ENCODE peak calls at places on chromosomes 3 and 15, in nine cellular contexts. U, V, A, B, J, I, M, O and F are unnamed samples.

GRCh38 chr3:65425880-65426279 is 612.8 kb downstream of the MAGI1 start:
- DNase-seq in U (no peak), O (no peak), I (no peak), M (no peak), B (no peak), V (no peak), J (no peak), A (peak; percentile 36), F (peak; percentile 1)

GRCh38 chr15:73859236-73859635 is 14.1 kb upstream of the TBC1D21 start:
- DNase-seq in O (no peak), U (no peak), M (no peak), V (no peak), B (no peak), A (no peak), I (no peak), J (no peak), F (no peak)

GRCh38 chr15:47794266-47794914 is 77.1 kb downstream of the SEMA6D start:
- DNase-seq in A (peak; percentile 51), U (no peak), I (no peak), M (no peak), J (no peak), O (no peak), V (no peak), B (no peak), F (no peak)

GRCh38 chr15:100959066-100960050 is 40.2 kb downstream of the LRRK1 start:
- DNase-seq in A (no peak), O (no peak), U (no peak), V (no peak), M (no peak), J (no peak), B (peak; percentile 78), I (no peak), F (no peak)

GRCh38 chr3:45021524-45021923 is 4.6 kb upstream of the CLEC3B start:
- DNase-seq in M (no peak), O (peak; percentile 76), A (no peak), B (no peak), U (no peak), V (no peak), I (no peak), J (no peak), F (no peak)

GRCh38 chr15:35751421-35752133 is 205.6 kb upstream of the DPH6 start:
- DNase-seq in B (no peak), M (peak; percentile 36), J (peak; percentile 67), V (peak; percentile 42), O (peak; percentile 72), A (peak; percentile 75), I (peak; percentile 68), U (peak; percentile 67), F (peak; percentile 41)

GRCh38 chr3:38004415-38005075 is 14.0 kb downstream of the VILL start:
- DNase-seq in J (no peak), V (peak; percentile 57), U (peak; percentile 83), A (peak; percentile 80), O (peak; percentile 78), I (peak; percentile 54), M (peak; percentile 84), B (peak; percentile 83), F (peak; percentile 84)

GRCh38 chr3:59056706-59057105 is 6.9 kb upstream of the CFAP20DC start:
- DNase-seq in M (no peak), J (peak; percentile 7), B (no peak), O (no peak), V (no peak), U (no peak), I (no peak), A (peak; percentile 4), F (no peak)

GRCh38 chr3:138227650-138228049 is 40.5 kb downstream of the ARMC8 start:
- DNase-seq in V (no peak), M (no peak), A (no peak), O (no peak), B (no peak), J (no peak), U (no peak), I (no peak), F (no peak)

GRCh38 chr3:126606021-126606420 is 47.3 kb upstream of the C3orf22 start:
- DNase-seq in V (no peak), U (no peak), O (no peak), A (no peak), B (no peak), J (no peak), I (no peak), M (no peak), F (no peak)

GRCh38 chr3:57151021-57151449 is 14.1 kb downstream of the IL17RD start:
- DNase-seq in A (no peak), M (no peak), I (no peak), U (no peak), V (no peak), O (no peak), J (peak; percentile 38), B (no peak), F (no peak)

GRCh38 chr3:107684431-107684925 is 161.7 kb downstream of the BBX start:
- DNase-seq in O (no peak), B (no peak), U (no peak), J (no peak), A (no peak), I (no peak), V (no peak), M (no peak), F (no peak)

DNA sequence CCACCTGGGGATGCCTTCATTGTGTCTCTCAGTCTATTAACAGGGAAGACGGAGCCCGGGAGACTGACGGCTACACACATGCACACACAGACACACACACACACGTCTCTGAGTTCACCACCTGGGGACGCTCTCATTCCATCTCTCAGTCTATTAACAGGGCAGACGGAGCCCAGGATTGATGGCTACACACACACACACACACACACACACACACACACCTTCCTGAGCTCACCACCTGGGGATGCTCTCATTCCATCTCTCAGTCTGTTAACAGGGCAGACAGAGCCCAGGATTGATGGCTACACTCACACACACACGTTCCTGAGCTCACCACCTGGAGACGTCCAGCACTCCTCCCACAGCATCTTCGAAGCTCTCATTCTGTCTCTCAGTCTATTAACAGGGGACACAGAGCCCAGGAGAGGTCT is 143.9 kb downstream of the OR4M2 start:
- DNase-seq in A (no peak), U (no peak), V (no peak), J (no peak), M (peak; percentile 16), B (peak; percentile 56), I (no peak), O (no peak), F (no peak)
- TF ChIP-seq CTCF in A (no peak), U (no peak), V (no peak), J (no peak), M (no peak), B (no peak), I (no peak), O (no peak), F (no peak)

DNA sequence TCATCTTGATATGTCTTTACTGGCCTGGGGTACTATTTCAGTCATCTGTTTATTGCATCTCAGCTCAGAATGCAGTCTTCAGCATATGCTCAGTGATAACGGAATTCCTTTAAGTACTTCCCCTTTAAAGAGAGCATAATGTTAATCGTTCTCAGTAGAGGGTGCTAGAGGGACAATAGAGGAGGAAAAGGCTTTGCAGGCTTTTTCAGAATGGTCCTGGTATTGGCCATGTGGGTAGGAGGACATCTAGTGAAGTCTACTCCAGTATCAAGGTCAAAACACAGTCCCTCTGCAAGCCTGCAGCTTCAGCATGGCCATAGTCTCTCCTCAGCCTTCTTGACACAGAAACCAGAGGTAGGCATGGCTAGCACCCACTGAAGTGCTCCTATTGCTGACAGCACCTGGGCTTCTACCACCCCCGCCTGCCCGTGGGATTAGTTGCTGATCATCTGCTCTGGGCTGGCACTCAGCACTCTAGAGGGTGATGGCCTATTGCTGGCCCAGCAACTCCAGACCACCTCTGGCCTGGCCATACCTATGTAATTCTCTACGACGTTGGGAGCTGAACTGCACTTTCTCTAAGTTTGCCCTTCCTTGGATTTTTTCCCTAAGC is 65.4 kb downstream of the KCNH8 start:
- DNase-seq in J (no peak), V (no peak), O (no peak), U (no peak), A (no peak), I (no peak), B (peak; percentile 58), M (no peak), F (no peak)
- TF ChIP-seq CTCF in J (no peak), V (peak; percentile 58), O (no peak), U (no peak), A (no peak), I (no peak), B (peak; percentile 17), M (no peak), F (no peak)

DNA sequence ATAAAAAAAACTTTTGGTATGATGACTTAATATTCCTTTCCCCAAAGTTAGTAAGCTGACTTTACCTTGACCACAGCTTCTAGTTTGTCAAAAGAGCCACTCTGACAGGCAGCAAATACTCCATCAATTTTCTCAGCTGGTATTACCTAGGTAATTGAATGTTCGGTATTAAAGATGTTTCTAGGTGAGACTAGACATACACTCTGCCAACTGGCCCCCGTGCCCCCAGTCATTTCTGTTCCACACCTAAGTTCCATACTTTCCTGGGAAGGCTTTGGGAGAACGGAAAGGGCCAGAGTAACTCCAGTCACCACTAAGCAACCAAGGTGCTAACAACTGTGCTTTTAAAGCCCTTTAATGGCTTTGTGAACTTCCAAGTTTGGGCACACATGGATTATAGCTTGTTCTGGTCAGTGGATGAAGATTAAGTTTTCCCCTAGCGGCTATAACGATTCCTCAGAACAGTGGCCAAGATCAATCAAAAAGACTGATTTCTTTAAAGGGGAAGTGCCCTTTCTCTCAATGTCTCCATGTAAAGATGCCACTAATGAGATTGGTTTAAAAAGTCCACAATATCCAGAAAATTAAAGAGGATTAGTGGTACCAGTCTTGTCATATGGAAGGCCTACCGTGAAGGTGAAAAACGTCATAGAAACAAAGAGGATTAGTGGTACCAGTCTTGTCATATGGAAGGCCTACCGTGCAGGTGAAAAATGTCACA is 7.0 kb downstream of the EIF4A2 start:
- DNase-seq in V (no peak), U (no peak), B (no peak), M (no peak), J (no peak), O (no peak), I (no peak), A (peak; percentile 49), F (no peak)
- TF ChIP-seq CTCF in V (no peak), U (no peak), B (no peak), M (no peak), J (no peak), O (no peak), I (no peak), A (no peak), F (no peak)

DNA sequence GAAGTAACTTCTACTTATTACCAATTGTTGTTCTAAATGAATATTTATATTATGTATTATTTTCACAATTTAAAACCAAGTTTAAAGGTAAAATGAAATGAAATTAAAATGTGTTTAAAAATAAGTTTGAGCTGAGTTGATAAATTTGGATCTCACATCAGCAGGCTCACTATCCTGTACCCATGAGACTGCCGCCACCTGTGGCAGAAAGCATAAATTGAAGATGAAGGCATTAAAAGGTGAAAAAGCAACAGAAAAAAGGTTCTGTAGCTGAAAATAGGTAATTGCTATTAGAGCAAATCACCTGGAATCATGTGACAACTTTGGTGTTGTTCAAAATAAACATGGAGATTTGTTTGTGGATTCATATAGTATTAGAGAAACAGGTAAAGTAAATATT is 133.0 kb upstream of the CADM2 start:
- DNase-seq in I (no peak), O (no peak), B (no peak), M (no peak), V (no peak), J (no peak), U (no peak), A (no peak), F (no peak)
- TF ChIP-seq CTCF in I (no peak), O (no peak), B (no peak), M (no peak), V (no peak), J (no peak), U (no peak), A (no peak), F (no peak)